ENCODE peak calls at places on chromosomes 2 and 18, in six cellular contexts. One of them, this sample, is unnamed.

GRCh38 chr2:98730053-98730850 is 680 bp downstream of the MGAT4A start:
- DNase-seq in upper lobe of right lung: peak
- DNase-seq in fibroblast of villous mesenchyme: no peak
- DNase-seq in endothelial cell of umbilical vein: peak
- DNase-seq in endothelial cell: peak
- DNase-seq in astrocyte: no peak
- DNase-seq in this sample: peak

GRCh38 chr2:239544141-239544800 is 143.5 kb upstream of the HDAC4 start:
- DNase-seq in endothelial cell: no peak
- DNase-seq in upper lobe of right lung: no peak
- DNase-seq in endothelial cell of umbilical vein: no peak
- DNase-seq in astrocyte: peak
- DNase-seq in fibroblast of villous mesenchyme: peak
- DNase-seq in this sample: no peak

GRCh38 chr18:55478301-55478660 is 109.7 kb downstream of the TCF4 start:
- DNase-seq in endothelial cell: no peak
- DNase-seq in endothelial cell of umbilical vein: no peak
- DNase-seq in upper lobe of right lung: no peak
- DNase-seq in fibroblast of villous mesenchyme: peak
- DNase-seq in astrocyte: no peak
- DNase-seq in this sample: no peak

GRCh38 chr2:32485399-32485798 is 128.6 kb downstream of the BIRC6 start:
- DNase-seq in endothelial cell: no peak
- DNase-seq in fibroblast of villous mesenchyme: peak
- DNase-seq in upper lobe of right lung: no peak
- DNase-seq in endothelial cell of umbilical vein: peak
- DNase-seq in astrocyte: no peak
- DNase-seq in this sample: no peak

GRCh38 chr2:174495365-174496012 is 8.7 kb upstream of the GPR155 start:
- DNase-seq in astrocyte: no peak
- DNase-seq in fibroblast of villous mesenchyme: no peak
- DNase-seq in endothelial cell: no peak
- DNase-seq in endothelial cell of umbilical vein: no peak
- DNase-seq in upper lobe of right lung: no peak
- DNase-seq in this sample: no peak

GRCh38 chr2:40101076-40101688 is 322.1 kb upstream of the THUMPD2 start:
- DNase-seq in astrocyte: peak
- DNase-seq in fibroblast of villous mesenchyme: peak
- DNase-seq in endothelial cell: no peak
- DNase-seq in upper lobe of right lung: no peak
- DNase-seq in endothelial cell of umbilical vein: no peak
- DNase-seq in this sample: no peak

GRCh38 chr2:158138255-158138654 is 36.6 kb downstream of the UPP2 start:
- DNase-seq in endothelial cell: no peak
- DNase-seq in fibroblast of villous mesenchyme: no peak
- DNase-seq in astrocyte: no peak
- DNase-seq in upper lobe of right lung: no peak
- DNase-seq in endothelial cell of umbilical vein: no peak
- DNase-seq in this sample: no peak

GRCh38 chr18:29172151-29173015 is 995.5 kb upstream of the CDH2 start:
- DNase-seq in endothelial cell: no peak
- DNase-seq in endothelial cell of umbilical vein: no peak
- DNase-seq in astrocyte: no peak
- DNase-seq in upper lobe of right lung: no peak
- DNase-seq in fibroblast of villous mesenchyme: peak
- DNase-seq in this sample: no peak

GRCh38 chr2:138019289-138019688 is 55.0 kb downstream of the HNMT start:
- DNase-seq in fibroblast of villous mesenchyme: peak
- DNase-seq in upper lobe of right lung: no peak
- DNase-seq in astrocyte: no peak
- DNase-seq in endothelial cell of umbilical vein: no peak
- DNase-seq in endothelial cell: no peak
- DNase-seq in this sample: no peak

GRCh38 chr2:138023298-138023697 is 59.0 kb downstream of the HNMT start:
- DNase-seq in upper lobe of right lung: no peak
- DNase-seq in endothelial cell of umbilical vein: peak
- DNase-seq in endothelial cell: no peak
- DNase-seq in astrocyte: peak
- DNase-seq in fibroblast of villous mesenchyme: peak
- DNase-seq in this sample: no peak

GRCh38 chr2:138021154-138021553 is 56.9 kb downstream of the HNMT start:
- DNase-seq in astrocyte: no peak
- DNase-seq in upper lobe of right lung: no peak
- DNase-seq in fibroblast of villous mesenchyme: no peak
- DNase-seq in endothelial cell: no peak
- DNase-seq in endothelial cell of umbilical vein: no peak
- DNase-seq in this sample: no peak

GRCh38 chr2:138017824-138018223 is 53.6 kb downstream of the HNMT start:
- DNase-seq in astrocyte: no peak
- DNase-seq in endothelial cell: no peak
- DNase-seq in upper lobe of right lung: no peak
- DNase-seq in fibroblast of villous mesenchyme: no peak
- DNase-seq in endothelial cell of umbilical vein: no peak
- DNase-seq in this sample: no peak

GRCh38 chr2:138020432-138020831 is 56.2 kb downstream of the HNMT start:
- DNase-seq in endothelial cell of umbilical vein: no peak
- DNase-seq in endothelial cell: no peak
- DNase-seq in astrocyte: no peak
- DNase-seq in upper lobe of right lung: no peak
- DNase-seq in fibroblast of villous mesenchyme: peak
- DNase-seq in this sample: no peak
- TF ChIP-seq CTCF in endothelial cell of umbilical vein: no peak
- TF ChIP-seq CTCF in endothelial cell: no peak
- TF ChIP-seq CTCF in astrocyte: no peak
- TF ChIP-seq CTCF in upper lobe of right lung: no peak
- TF ChIP-seq CTCF in fibroblast of villous mesenchyme: peak
- TF ChIP-seq CTCF in this sample: no peak

DNA sequence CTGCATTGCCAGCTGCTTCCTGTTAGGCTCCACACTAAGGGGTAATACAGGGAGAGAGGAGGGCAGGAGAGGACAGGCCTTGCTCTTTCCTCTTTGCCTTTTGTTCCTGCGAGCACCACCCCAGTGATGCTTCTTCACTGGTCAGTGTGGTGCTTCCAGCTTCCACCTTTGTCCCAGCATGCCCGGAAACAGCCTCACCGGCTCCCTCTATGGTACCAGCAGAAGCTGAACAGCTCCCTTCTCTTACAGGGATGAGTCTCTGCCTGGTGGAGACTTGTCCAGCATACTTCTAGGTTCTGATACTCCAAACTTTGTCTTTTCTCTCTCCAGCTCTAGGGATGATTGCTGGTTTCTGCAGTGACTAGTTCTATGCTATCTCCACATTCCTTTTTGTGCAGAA is 413.3 kb downstream of the TSN start:
- DNase-seq in fibroblast of villous mesenchyme: no peak
- DNase-seq in upper lobe of right lung: no peak
- DNase-seq in endothelial cell of umbilical vein: no peak
- DNase-seq in endothelial cell: peak
- DNase-seq in astrocyte: no peak
- DNase-seq in this sample: no peak
- TF ChIP-seq CTCF in fibroblast of villous mesenchyme: no peak
- TF ChIP-seq CTCF in upper lobe of right lung: no peak
- TF ChIP-seq CTCF in endothelial cell of umbilical vein: no peak
- TF ChIP-seq CTCF in endothelial cell: no peak
- TF ChIP-seq CTCF in astrocyte: no peak
- TF ChIP-seq CTCF in this sample: no peak

GRCh38 chr2:86254576-86255538 is 55.6 kb downstream of the MRPL35 start:
- DNase-seq in fibroblast of villous mesenchyme: no peak
- DNase-seq in astrocyte: no peak
- DNase-seq in endothelial cell of umbilical vein: no peak
- DNase-seq in endothelial cell: no peak
- DNase-seq in upper lobe of right lung: no peak
- DNase-seq in this sample: no peak

GRCh38 chr2:86251840-86252266 is 52.6 kb downstream of the MRPL35 start:
- DNase-seq in endothelial cell: no peak
- DNase-seq in upper lobe of right lung: no peak
- DNase-seq in endothelial cell of umbilical vein: peak
- DNase-seq in astrocyte: no peak
- DNase-seq in fibroblast of villous mesenchyme: no peak
- DNase-seq in this sample: no peak

GRCh38 chr2:86253424-86253823 is 54.2 kb downstream of the MRPL35 start:
- DNase-seq in endothelial cell of umbilical vein: no peak
- DNase-seq in endothelial cell: no peak
- DNase-seq in fibroblast of villous mesenchyme: no peak
- DNase-seq in upper lobe of right lung: no peak
- DNase-seq in astrocyte: no peak
- DNase-seq in this sample: no peak

GRCh38 chr2:86249176-86249842 is 50.1 kb downstream of the MRPL35 start:
- DNase-seq in astrocyte: peak
- DNase-seq in upper lobe of right lung: no peak
- DNase-seq in endothelial cell: no peak
- DNase-seq in fibroblast of villous mesenchyme: peak
- DNase-seq in endothelial cell of umbilical vein: no peak
- DNase-seq in this sample: no peak

DNA sequence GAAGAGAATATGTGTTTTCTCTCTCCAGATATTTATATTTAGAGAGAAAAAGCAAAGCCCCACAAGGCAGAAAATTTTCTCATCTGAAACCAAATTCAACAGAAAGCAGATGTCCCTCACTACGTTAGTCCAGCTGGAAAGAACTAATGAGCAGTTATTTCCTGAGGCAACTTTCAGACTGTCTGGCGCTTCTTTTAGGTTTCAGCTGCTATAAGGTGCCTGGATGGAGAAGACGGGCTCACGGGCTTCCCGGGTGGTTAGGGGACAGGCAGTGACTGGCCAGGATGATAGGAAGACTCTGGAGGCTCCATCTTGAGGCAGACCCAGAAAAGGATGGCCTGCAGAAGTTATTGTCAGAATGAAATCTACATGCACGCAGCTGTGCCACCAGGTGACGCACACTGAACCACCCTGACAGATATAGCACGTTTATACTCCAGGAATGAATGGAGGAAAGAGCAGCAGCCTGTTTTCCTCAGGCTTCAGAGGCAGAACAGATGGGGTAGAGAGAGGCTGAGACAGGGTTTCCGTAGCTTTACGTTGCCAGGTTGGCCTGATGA is 50.7 kb downstream of the MRPL35 start:
- DNase-seq in upper lobe of right lung: no peak
- DNase-seq in fibroblast of villous mesenchyme: peak
- DNase-seq in astrocyte: no peak
- DNase-seq in endothelial cell: no peak
- DNase-seq in endothelial cell of umbilical vein: no peak
- DNase-seq in this sample: no peak
- TF ChIP-seq CTCF in upper lobe of right lung: no peak
- TF ChIP-seq CTCF in fibroblast of villous mesenchyme: peak
- TF ChIP-seq CTCF in astrocyte: no peak
- TF ChIP-seq CTCF in endothelial cell: no peak
- TF ChIP-seq CTCF in endothelial cell of umbilical vein: no peak
- TF ChIP-seq CTCF in this sample: no peak

DNA sequence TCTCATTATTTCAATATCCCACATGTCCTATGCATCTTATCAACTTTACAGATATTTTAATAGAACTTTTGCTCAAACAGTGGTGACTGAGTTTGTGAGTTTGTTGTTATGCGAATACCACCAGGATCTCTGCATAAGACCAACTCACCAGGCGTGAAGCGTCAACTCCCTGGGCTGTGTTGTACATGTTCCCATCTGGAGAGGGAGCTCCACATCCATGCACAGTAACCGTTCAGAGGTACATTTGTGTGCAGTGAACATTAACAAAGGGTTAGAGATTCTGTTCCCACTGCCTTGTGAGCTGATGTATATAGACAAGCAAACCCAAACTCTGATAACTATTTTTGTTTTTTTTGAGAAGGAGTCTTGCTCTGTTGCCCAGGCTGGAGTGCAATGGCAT is 188.7 kb downstream of the MYT1L start:
- DNase-seq in endothelial cell of umbilical vein: no peak
- DNase-seq in fibroblast of villous mesenchyme: no peak
- DNase-seq in upper lobe of right lung: no peak
- DNase-seq in astrocyte: no peak
- DNase-seq in endothelial cell: no peak
- DNase-seq in this sample: no peak
- TF ChIP-seq CTCF in endothelial cell of umbilical vein: no peak
- TF ChIP-seq CTCF in fibroblast of villous mesenchyme: no peak
- TF ChIP-seq CTCF in upper lobe of right lung: no peak
- TF ChIP-seq CTCF in astrocyte: no peak
- TF ChIP-seq CTCF in endothelial cell: no peak
- TF ChIP-seq CTCF in this sample: no peak

GRCh38 chr2:231410293-231411004 is 14.9 kb downstream of the B3GNT7 start:
- DNase-seq in endothelial cell: no peak
- DNase-seq in astrocyte: no peak
- DNase-seq in fibroblast of villous mesenchyme: no peak
- DNase-seq in endothelial cell of umbilical vein: no peak
- DNase-seq in upper lobe of right lung: no peak
- DNase-seq in this sample: no peak
- TF ChIP-seq CTCF in endothelial cell: peak
- TF ChIP-seq CTCF in astrocyte: peak
- TF ChIP-seq CTCF in fibroblast of villous mesenchyme: peak
- TF ChIP-seq CTCF in endothelial cell of umbilical vein: peak
- TF ChIP-seq CTCF in upper lobe of right lung: peak
- TF ChIP-seq CTCF in this sample: no peak

GRCh38 chr18:30359521-30359920 is 683.0 kb downstream of the DSC3 start:
- DNase-seq in fibroblast of villous mesenchyme: no peak
- DNase-seq in upper lobe of right lung: no peak
- DNase-seq in endothelial cell of umbilical vein: no peak
- DNase-seq in astrocyte: no peak
- DNase-seq in endothelial cell: no peak
- DNase-seq in this sample: no peak

GRCh38 chr18:30358545-30358944 is 684.0 kb downstream of the DSC3 start:
- DNase-seq in upper lobe of right lung: no peak
- DNase-seq in endothelial cell of umbilical vein: no peak
- DNase-seq in fibroblast of villous mesenchyme: no peak
- DNase-seq in endothelial cell: no peak
- DNase-seq in astrocyte: peak
- DNase-seq in this sample: no peak

DNA sequence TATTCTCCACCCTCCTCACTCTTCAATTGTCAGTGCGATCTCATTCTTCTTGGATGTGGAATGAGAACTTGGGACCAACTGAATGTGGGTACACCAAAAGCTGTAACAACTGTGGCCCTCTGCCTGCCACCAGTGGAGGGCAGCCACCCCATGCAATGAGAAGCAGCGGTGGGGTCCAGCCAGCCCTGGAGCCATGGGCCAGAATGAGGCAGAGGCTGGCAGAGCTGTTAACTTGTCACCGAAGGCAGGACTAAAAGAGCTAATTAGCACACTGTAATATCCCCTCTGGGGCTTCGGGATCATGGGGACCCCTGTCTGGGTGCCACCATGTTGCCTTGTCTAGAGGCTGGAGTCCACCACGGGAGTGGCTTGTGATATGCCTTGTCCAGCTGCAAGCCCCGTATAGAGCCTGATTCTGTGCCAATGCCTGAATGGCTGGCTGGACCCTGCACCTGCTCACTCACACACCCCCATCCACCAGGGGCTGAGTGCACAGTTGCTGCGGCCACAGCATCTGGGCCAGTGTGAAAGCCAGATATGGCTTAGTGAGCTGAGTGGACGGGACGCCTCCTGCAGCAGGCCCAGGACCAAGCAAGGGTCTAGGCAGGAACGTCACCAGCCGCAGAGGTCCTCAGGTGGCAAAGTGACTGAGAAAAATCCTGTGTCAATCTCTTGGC is 680.5 kb downstream of the DSC3 start:
- DNase-seq in astrocyte: no peak
- DNase-seq in fibroblast of villous mesenchyme: no peak
- DNase-seq in endothelial cell of umbilical vein: no peak
- DNase-seq in endothelial cell: no peak
- DNase-seq in upper lobe of right lung: no peak
- DNase-seq in this sample: no peak
- TF ChIP-seq CTCF in astrocyte: no peak
- TF ChIP-seq CTCF in fibroblast of villous mesenchyme: no peak
- TF ChIP-seq CTCF in endothelial cell of umbilical vein: no peak
- TF ChIP-seq CTCF in endothelial cell: no peak
- TF ChIP-seq CTCF in upper lobe of right lung: no peak
- TF ChIP-seq CTCF in this sample: no peak